ENCODE peak calls at places on chromosomes 13 and 19, in eight cellular contexts. One of them, this sample, is unnamed.
A peak's percentile ranks its signal among the peaks of the same experiment; 100 is the strongest.

GRCh38 chr19:53432088-53432661 is 391 bp downstream of the ZNF761 start:
- DNase-seq in Peyer's patch: peak; percentile 53
- DNase-seq in NCI-H1092: no peak
- DNase-seq in aorta: peak; percentile 50
- DNase-seq in AG09309: no peak
- DNase-seq in GM23338: peak; percentile 50
- DNase-seq in M059J: peak; percentile 8
- DNase-seq in kidney glomerular epithelial cell: no peak
- DNase-seq in this sample: peak; percentile 17

GRCh38 chr19:917323-918151 is at the start of gene KISS1R:
- DNase-seq in Peyer's patch: no peak
- DNase-seq in NCI-H1092: no peak
- DNase-seq in aorta: no peak
- DNase-seq in AG09309: no peak
- DNase-seq in GM23338: peak; percentile 93
- DNase-seq in M059J: no peak
- DNase-seq in kidney glomerular epithelial cell: no peak
- DNase-seq in this sample: peak; percentile 62

GRCh38 chr13:79212064-79212619 is 193.9 kb downstream of the RBM26 start:
- DNase-seq in Peyer's patch: no peak
- DNase-seq in NCI-H1092: no peak
- DNase-seq in aorta: no peak
- DNase-seq in AG09309: no peak
- DNase-seq in GM23338: no peak
- DNase-seq in M059J: no peak
- DNase-seq in kidney glomerular epithelial cell: no peak
- DNase-seq in this sample: no peak

GRCh38 chr13:31166591-31166990 is 4.9 kb upstream of the HSPH1 start:
- DNase-seq in Peyer's patch: no peak
- DNase-seq in NCI-H1092: no peak
- DNase-seq in aorta: no peak
- DNase-seq in AG09309: no peak
- DNase-seq in GM23338: no peak
- DNase-seq in M059J: peak; percentile 65
- DNase-seq in kidney glomerular epithelial cell: no peak
- DNase-seq in this sample: no peak

GRCh38 chr13:99265162-99265822 is 7.1 kb upstream of the GPR18 start:
- DNase-seq in Peyer's patch: no peak
- DNase-seq in NCI-H1092: no peak
- DNase-seq in aorta: no peak
- DNase-seq in AG09309: no peak
- DNase-seq in GM23338: no peak
- DNase-seq in M059J: no peak
- DNase-seq in kidney glomerular epithelial cell: no peak
- DNase-seq in this sample: no peak

GRCh38 chr13:75764251-75764650 is 128.1 kb downstream of the LMO7 start:
- DNase-seq in Peyer's patch: no peak
- DNase-seq in NCI-H1092: no peak
- DNase-seq in aorta: no peak
- DNase-seq in AG09309: no peak
- DNase-seq in GM23338: no peak
- DNase-seq in M059J: no peak
- DNase-seq in kidney glomerular epithelial cell: no peak
- DNase-seq in this sample: no peak

GRCh38 chr19:55117063-55117635 is 288 bp downstream of the PPP1R12C start:
- DNase-seq in Peyer's patch: no peak
- DNase-seq in NCI-H1092: no peak
- DNase-seq in aorta: peak; percentile 64
- DNase-seq in AG09309: no peak
- DNase-seq in GM23338: no peak
- DNase-seq in M059J: peak; percentile 12
- DNase-seq in kidney glomerular epithelial cell: no peak
- DNase-seq in this sample: peak; percentile 36

GRCh38 chr19:44810555-44811447 is 1.9 kb downstream of the BCAM start:
- DNase-seq in Peyer's patch: no peak
- DNase-seq in NCI-H1092: no peak
- DNase-seq in aorta: no peak
- DNase-seq in AG09309: no peak
- DNase-seq in GM23338: no peak
- DNase-seq in M059J: no peak
- DNase-seq in kidney glomerular epithelial cell: no peak
- DNase-seq in this sample: no peak

GRCh38 chr13:35953537-35954206 is 177.5 kb downstream of the DCLK1 start:
- DNase-seq in Peyer's patch: no peak
- DNase-seq in NCI-H1092: peak; percentile 91
- DNase-seq in aorta: peak; percentile 71
- DNase-seq in AG09309: peak; percentile 85
- DNase-seq in GM23338: peak; percentile 92
- DNase-seq in M059J: peak; percentile 75
- DNase-seq in kidney glomerular epithelial cell: peak; percentile 87
- DNase-seq in this sample: peak; percentile 57

GRCh38 chr13:111099292-111099691 is 15.8 kb upstream of the ARHGEF7 start:
- DNase-seq in Peyer's patch: no peak
- DNase-seq in NCI-H1092: no peak
- DNase-seq in aorta: no peak
- DNase-seq in AG09309: no peak
- DNase-seq in GM23338: no peak
- DNase-seq in M059J: no peak
- DNase-seq in kidney glomerular epithelial cell: no peak
- DNase-seq in this sample: no peak

GRCh38 chr19:2982983-2983350 is 5.6 kb downstream of the TLE6 start:
- DNase-seq in Peyer's patch: peak; percentile 65
- DNase-seq in NCI-H1092: peak; percentile 94
- DNase-seq in aorta: peak; percentile 95
- DNase-seq in AG09309: no peak
- DNase-seq in GM23338: no peak
- DNase-seq in M059J: peak; percentile 58
- DNase-seq in kidney glomerular epithelial cell: no peak
- DNase-seq in this sample: no peak

GRCh38 chr19:30076101-30076551 is 134.1 kb downstream of the URI1 start:
- DNase-seq in Peyer's patch: peak; percentile 27
- DNase-seq in NCI-H1092: no peak
- DNase-seq in aorta: no peak
- DNase-seq in AG09309: no peak
- DNase-seq in GM23338: peak; percentile 48
- DNase-seq in M059J: no peak
- DNase-seq in kidney glomerular epithelial cell: no peak
- DNase-seq in this sample: no peak

GRCh38 chr13:28440774-28441532 is 54.0 kb downstream of the FLT1 start:
- DNase-seq in Peyer's patch: no peak
- DNase-seq in NCI-H1092: no peak
- DNase-seq in aorta: no peak
- DNase-seq in AG09309: no peak
- DNase-seq in GM23338: no peak
- DNase-seq in M059J: no peak
- DNase-seq in kidney glomerular epithelial cell: no peak
- DNase-seq in this sample: no peak

GRCh38 chr19:51421229-51422052 is 4.0 kb upstream of the SIGLEC10 start:
- DNase-seq in Peyer's patch: no peak
- DNase-seq in NCI-H1092: no peak
- DNase-seq in aorta: peak; percentile 46
- DNase-seq in AG09309: no peak
- DNase-seq in GM23338: peak; percentile 26
- DNase-seq in M059J: no peak
- DNase-seq in kidney glomerular epithelial cell: no peak
- DNase-seq in this sample: no peak

GRCh38 chr13:33910267-33910666 is 92.3 kb downstream of the RFC3 start:
- DNase-seq in Peyer's patch: no peak
- DNase-seq in NCI-H1092: no peak
- DNase-seq in aorta: no peak
- DNase-seq in AG09309: no peak
- DNase-seq in GM23338: no peak
- DNase-seq in M059J: no peak
- DNase-seq in kidney glomerular epithelial cell: no peak
- DNase-seq in this sample: no peak

GRCh38 chr13:81872581-81872980 is 1531.7 kb upstream of the SPRY2 start:
- DNase-seq in Peyer's patch: no peak
- DNase-seq in NCI-H1092: peak; percentile 11
- DNase-seq in aorta: no peak
- DNase-seq in AG09309: no peak
- DNase-seq in GM23338: peak; percentile 58
- DNase-seq in M059J: no peak
- DNase-seq in kidney glomerular epithelial cell: no peak
- DNase-seq in this sample: peak; percentile 77

GRCh38 chr19:18479964-18480723 is 41.7 kb downstream of the ELL start:
- DNase-seq in Peyer's patch: no peak
- DNase-seq in NCI-H1092: peak; percentile 67
- DNase-seq in aorta: peak; percentile 93
- DNase-seq in AG09309: peak; percentile 49
- DNase-seq in GM23338: no peak
- DNase-seq in M059J: peak; percentile 78
- DNase-seq in kidney glomerular epithelial cell: no peak
- DNase-seq in this sample: peak; percentile 41

GRCh38 chr19:16266586-16266942 is 58.1 kb upstream of the KLF2 start:
- DNase-seq in Peyer's patch: no peak
- DNase-seq in NCI-H1092: no peak
- DNase-seq in aorta: no peak
- DNase-seq in AG09309: no peak
- DNase-seq in GM23338: no peak
- DNase-seq in M059J: no peak
- DNase-seq in kidney glomerular epithelial cell: no peak
- DNase-seq in this sample: no peak

GRCh38 chr13:83003185-83003584 is 879.1 kb downstream of the SLITRK1 start:
- DNase-seq in Peyer's patch: no peak
- DNase-seq in NCI-H1092: no peak
- DNase-seq in aorta: no peak
- DNase-seq in AG09309: no peak
- DNase-seq in GM23338: no peak
- DNase-seq in M059J: no peak
- DNase-seq in kidney glomerular epithelial cell: no peak
- DNase-seq in this sample: no peak

GRCh38 chr13:105139380-105140285 is 1395.8 kb downstream of the EFNB2 start:
- DNase-seq in Peyer's patch: no peak
- DNase-seq in NCI-H1092: peak; percentile 9
- DNase-seq in aorta: peak; percentile 73
- DNase-seq in AG09309: no peak
- DNase-seq in GM23338: peak; percentile 11
- DNase-seq in M059J: peak; percentile 62
- DNase-seq in kidney glomerular epithelial cell: no peak
- DNase-seq in this sample: peak; percentile 87

GRCh38 chr19:43872547-43873336 is 45.6 kb downstream of the ZNF283 start:
- DNase-seq in Peyer's patch: no peak
- DNase-seq in NCI-H1092: no peak
- DNase-seq in aorta: no peak
- DNase-seq in AG09309: no peak
- DNase-seq in GM23338: peak; percentile 23
- DNase-seq in M059J: peak; percentile 39
- DNase-seq in kidney glomerular epithelial cell: no peak
- DNase-seq in this sample: no peak

GRCh38 chr19:8361921-8362793 is 1.8 kb upstream of the ANGPTL4 start:
- DNase-seq in Peyer's patch: peak; percentile 93
- DNase-seq in NCI-H1092: peak; percentile 48
- DNase-seq in aorta: peak; percentile 97
- DNase-seq in AG09309: peak; percentile 95
- DNase-seq in GM23338: no peak
- DNase-seq in M059J: peak; percentile 99
- DNase-seq in kidney glomerular epithelial cell: peak; percentile 98
- DNase-seq in this sample: no peak

GRCh38 chr19:33720691-33721682 is 75.7 kb upstream of the KCTD15 start:
- DNase-seq in Peyer's patch: peak; percentile 26
- DNase-seq in NCI-H1092: no peak
- DNase-seq in aorta: no peak
- DNase-seq in AG09309: no peak
- DNase-seq in GM23338: no peak
- DNase-seq in M059J: no peak
- DNase-seq in kidney glomerular epithelial cell: no peak
- DNase-seq in this sample: peak; percentile 5

GRCh38 chr13:31518666-31519065 is 220.7 kb upstream of the RXFP2 start:
- DNase-seq in Peyer's patch: no peak
- DNase-seq in NCI-H1092: no peak
- DNase-seq in aorta: no peak
- DNase-seq in AG09309: peak; percentile 66
- DNase-seq in GM23338: no peak
- DNase-seq in M059J: no peak
- DNase-seq in kidney glomerular epithelial cell: no peak
- DNase-seq in this sample: no peak

GRCh38 chr13:110568649-110569048 is 7.1 kb upstream of the RAB20 start:
- DNase-seq in Peyer's patch: no peak
- DNase-seq in NCI-H1092: no peak
- DNase-seq in aorta: no peak
- DNase-seq in AG09309: no peak
- DNase-seq in GM23338: no peak
- DNase-seq in M059J: no peak
- DNase-seq in kidney glomerular epithelial cell: no peak
- DNase-seq in this sample: no peak

GRCh38 chr19:40603071-40603718 is 2.0 kb downstream of the LTBP4 start:
- DNase-seq in Peyer's patch: no peak
- DNase-seq in NCI-H1092: no peak
- DNase-seq in aorta: no peak
- DNase-seq in AG09309: no peak
- DNase-seq in GM23338: peak; percentile 73
- DNase-seq in M059J: no peak
- DNase-seq in kidney glomerular epithelial cell: peak; percentile 23
- DNase-seq in this sample: no peak

GRCh38 chr13:49098771-49099512 is 121.2 kb upstream of the MLNR start:
- DNase-seq in Peyer's patch: no peak
- DNase-seq in NCI-H1092: no peak
- DNase-seq in aorta: no peak
- DNase-seq in AG09309: no peak
- DNase-seq in GM23338: peak; percentile 45
- DNase-seq in M059J: peak; percentile 63
- DNase-seq in kidney glomerular epithelial cell: no peak
- DNase-seq in this sample: peak; percentile 20

GRCh38 chr19:33795370-33796163 is 1.1 kb upstream of the KCTD15 start:
- DNase-seq in Peyer's patch: peak; percentile 86
- DNase-seq in NCI-H1092: peak; percentile 64
- DNase-seq in aorta: peak; percentile 86
- DNase-seq in AG09309: no peak
- DNase-seq in GM23338: peak; percentile 93
- DNase-seq in M059J: peak; percentile 90
- DNase-seq in kidney glomerular epithelial cell: peak; percentile 45
- DNase-seq in this sample: peak; percentile 81

GRCh38 chr19:19342086-19343015 is 21.7 kb downstream of the MAU2 start:
- DNase-seq in Peyer's patch: peak; percentile 79
- DNase-seq in NCI-H1092: peak; percentile 13
- DNase-seq in aorta: no peak
- DNase-seq in AG09309: no peak
- DNase-seq in GM23338: peak; percentile 89
- DNase-seq in M059J: peak; percentile 31
- DNase-seq in kidney glomerular epithelial cell: peak; percentile 34
- DNase-seq in this sample: peak; percentile 66

GRCh38 chr19:4472174-4472974 is at the start of gene HDGFL2:
- DNase-seq in Peyer's patch: peak; percentile 98
- DNase-seq in NCI-H1092: no peak
- DNase-seq in aorta: no peak
- DNase-seq in AG09309: no peak
- DNase-seq in GM23338: no peak
- DNase-seq in M059J: no peak
- DNase-seq in kidney glomerular epithelial cell: no peak
- DNase-seq in this sample: no peak

GRCh38 chr19:54338521-54338920 is 441 bp downstream of the LILRA4 start:
- DNase-seq in Peyer's patch: no peak
- DNase-seq in NCI-H1092: no peak
- DNase-seq in aorta: no peak
- DNase-seq in AG09309: no peak
- DNase-seq in GM23338: no peak
- DNase-seq in M059J: no peak
- DNase-seq in kidney glomerular epithelial cell: no peak
- DNase-seq in this sample: no peak

GRCh38 chr19:48877900-48878218 is 5.6 kb downstream of the PPP1R15A start:
- DNase-seq in Peyer's patch: no peak
- DNase-seq in NCI-H1092: no peak
- DNase-seq in aorta: no peak
- DNase-seq in AG09309: no peak
- DNase-seq in GM23338: no peak
- DNase-seq in M059J: no peak
- DNase-seq in kidney glomerular epithelial cell: no peak
- DNase-seq in this sample: peak; percentile 46

GRCh38 chr13:31209172-31209818 is 9.5 kb downstream of the B3GLCT start:
- DNase-seq in Peyer's patch: no peak
- DNase-seq in NCI-H1092: peak; percentile 83
- DNase-seq in aorta: no peak
- DNase-seq in AG09309: no peak
- DNase-seq in GM23338: peak; percentile 43
- DNase-seq in M059J: peak; percentile 85
- DNase-seq in kidney glomerular epithelial cell: no peak
- DNase-seq in this sample: no peak

GRCh38 chr13:48775804-48776203 is 122.1 kb downstream of the CYSLTR2 start:
- DNase-seq in Peyer's patch: no peak
- DNase-seq in NCI-H1092: no peak
- DNase-seq in aorta: no peak
- DNase-seq in AG09309: peak; percentile 93
- DNase-seq in GM23338: no peak
- DNase-seq in M059J: peak; percentile 97
- DNase-seq in kidney glomerular epithelial cell: peak; percentile 91
- DNase-seq in this sample: no peak